ENCODE peak calls at places on chromosomes 1 and 21, in four cellular contexts. S, O, V and G are unnamed samples.

GRCh38 chr1:207628776-207629175 is 16.2 kb upstream of the CR1L start:
- DNase-seq in S (no peak), O (no peak), V (no peak), G (no peak)

GRCh38 chr1:31573261-31573660 is 3.1 kb upstream of the TINAGL1 start:
- DNase-seq in S (no peak), O (no peak), V (no peak), G (no peak)

GRCh38 chr1:17101261-17101660 is 18.0 kb downstream of the PADI2 start:
- DNase-seq in S (no peak), O (no peak), V (no peak), G (no peak)

GRCh38 chr1:45335732-45336365 is 4.1 kb upstream of the TOE1 start:
- DNase-seq in S (no peak), O (peak), V (peak), G (no peak)

GRCh38 chr1:67190942-67191341 is 24.7 kb downstream of the IL23R start:
- DNase-seq in S (no peak), O (no peak), V (no peak), G (no peak)

GRCh38 chr21:17370263-17370662 is 142.6 kb upstream of the CXADR start:
- DNase-seq in S (no peak), O (peak), V (no peak), G (no peak)

GRCh38 chr21:41761211-41762181 is 5.4 kb downstream of the RIPK4 start:
- DNase-seq in S (no peak), O (peak), V (peak), G (no peak)

GRCh38 chr1:246794261-246795093 is 70.3 kb downstream of the SCCPDH start:
- DNase-seq in S (no peak), O (peak), V (no peak), G (no peak)

GRCh38 chr1:48177257-48177656 is 45.3 kb upstream of the SLC5A9 start:
- DNase-seq in S (no peak), O (no peak), V (no peak), G (no peak)

GRCh38 chr1:47395433-47395832 is 20.7 kb upstream of the FOXE3 start:
- DNase-seq in S (no peak), O (no peak), V (no peak), G (no peak)

GRCh38 chr1:230797376-230798186 is 50.4 kb downstream of the CAPN9 start:
- DNase-seq in S (peak), O (peak), V (peak), G (peak)

GRCh38 chr21:42570841-42571387 is 57.3 kb downstream of the SLC37A1 start:
- DNase-seq in S (no peak), O (no peak), V (no peak), G (no peak)

GRCh38 chr1:119453021-119453420 is 38.1 kb downstream of the HSD3B2 start:
- DNase-seq in S (no peak), O (peak), V (no peak), G (no peak)

GRCh38 chr21:46599251-46599572 is 5.7 kb downstream of the S100B start:
- DNase-seq in S (no peak), O (no peak), V (peak), G (no peak)

GRCh38 chr21:46600305-46600704 is 4.6 kb downstream of the S100B start:
- DNase-seq in S (no peak), O (no peak), V (no peak), G (no peak)

GRCh38 chr21:46597896-46598343 is 7.0 kb downstream of the S100B start:
- DNase-seq in S (no peak), O (no peak), V (no peak), G (no peak)

GRCh38 chr21:46597031-46597430 is 7.9 kb downstream of the S100B start:
- DNase-seq in S (no peak), O (no peak), V (no peak), G (no peak)

GRCh38 chr21:46598563-46599250 is 6.2 kb downstream of the S100B start:
- DNase-seq in S (no peak), O (no peak), V (no peak), G (no peak)
- H3K4me2 ChIP-seq in S (no peak), O (no peak), V (peak), G (no peak)

DNA sequence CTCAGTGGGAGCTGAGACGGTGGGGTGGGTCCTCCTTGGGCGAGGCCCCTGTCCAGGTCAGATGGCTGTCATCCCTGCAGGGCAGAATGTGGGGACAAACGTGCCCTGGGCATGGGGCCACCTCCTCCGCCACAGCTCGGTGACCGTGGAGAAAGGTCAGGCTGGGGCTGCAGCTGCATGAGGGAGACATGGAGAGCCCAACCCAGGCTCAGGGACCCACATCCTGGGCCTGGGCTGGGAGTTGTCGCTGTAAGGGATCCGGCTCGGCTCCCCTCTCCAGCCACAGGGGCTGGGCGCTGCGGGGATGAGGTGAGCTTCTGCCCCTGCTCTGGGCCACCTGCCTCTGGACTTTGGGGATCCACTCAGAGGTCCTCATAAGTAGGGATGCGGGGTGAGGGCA is 518 bp upstream of the PLCH2 start:
- DNase-seq in S (no peak), O (no peak), V (no peak), G (no peak)
- H2AFZ ChIP-seq in S (no peak), O (no peak), V (no peak), G (no peak)

GRCh38 chr1:210535796-210536195 is 207.1 kb downstream of the HHAT start:
- DNase-seq in S (no peak), O (no peak), V (no peak), G (no peak)

GRCh38 chr1:210531475-210532222 is 202.9 kb downstream of the HHAT start:
- DNase-seq in S (no peak), O (no peak), V (no peak), G (no peak)

GRCh38 chr1:210532223-210532598 is 203.5 kb downstream of the HHAT start:
- DNase-seq in S (no peak), O (no peak), V (no peak), G (no peak)

GRCh38 chr1:210540288-210540687 is 211.6 kb downstream of the HHAT start:
- DNase-seq in S (no peak), O (no peak), V (no peak), G (no peak)

GRCh38 chr1:210536263-210536961 is 207.7 kb downstream of the HHAT start:
- DNase-seq in S (no peak), O (no peak), V (no peak), G (no peak)
- H3K4me2 ChIP-seq in S (no peak), O (no peak), V (no peak), G (no peak)

DNA sequence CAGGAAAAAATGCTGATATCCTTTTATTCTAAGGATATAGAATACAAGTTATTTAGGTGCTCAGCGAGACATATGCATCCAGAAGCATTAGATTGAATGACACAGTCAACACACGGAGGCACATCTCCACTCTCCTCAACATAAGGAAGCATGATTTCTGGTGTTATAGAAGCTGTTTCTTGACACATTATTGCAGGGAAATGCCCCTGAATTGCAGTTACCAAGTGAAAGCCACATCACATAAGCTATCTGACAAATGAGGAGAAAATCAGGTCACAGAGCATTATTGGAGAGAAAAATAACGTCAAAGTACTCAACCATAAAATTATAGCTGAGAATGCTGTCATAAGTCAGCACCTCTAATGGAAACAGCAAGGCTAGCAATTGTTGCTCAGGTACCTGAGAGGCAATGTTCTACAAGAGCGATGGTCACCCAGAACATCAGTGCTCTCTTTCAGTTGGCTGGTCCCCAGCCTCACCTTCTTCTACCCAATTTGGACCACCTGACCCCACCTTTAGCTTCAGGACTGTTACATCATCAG is 169.9 kb upstream of the PALMD start:
- DNase-seq in S (no peak), O (no peak), V (no peak), G (no peak)
- H2AFZ ChIP-seq in S (no peak), O (no peak), V (no peak), G (no peak)

GRCh38 chr1:215590779-215591491 is 23.8 kb downstream of the KCTD3 start:
- DNase-seq in S (no peak), O (no peak), V (no peak), G (no peak)
- H3K4me2 ChIP-seq in S (no peak), O (no peak), V (no peak), G (no peak)

GRCh38 chr1:33220701-33221384 is 35.4 kb upstream of the ZNF362 start:
- DNase-seq in S (peak), O (peak), V (no peak), G (no peak)
- H2AFZ ChIP-seq in S (no peak), O (peak), V (no peak), G (no peak)

DNA sequence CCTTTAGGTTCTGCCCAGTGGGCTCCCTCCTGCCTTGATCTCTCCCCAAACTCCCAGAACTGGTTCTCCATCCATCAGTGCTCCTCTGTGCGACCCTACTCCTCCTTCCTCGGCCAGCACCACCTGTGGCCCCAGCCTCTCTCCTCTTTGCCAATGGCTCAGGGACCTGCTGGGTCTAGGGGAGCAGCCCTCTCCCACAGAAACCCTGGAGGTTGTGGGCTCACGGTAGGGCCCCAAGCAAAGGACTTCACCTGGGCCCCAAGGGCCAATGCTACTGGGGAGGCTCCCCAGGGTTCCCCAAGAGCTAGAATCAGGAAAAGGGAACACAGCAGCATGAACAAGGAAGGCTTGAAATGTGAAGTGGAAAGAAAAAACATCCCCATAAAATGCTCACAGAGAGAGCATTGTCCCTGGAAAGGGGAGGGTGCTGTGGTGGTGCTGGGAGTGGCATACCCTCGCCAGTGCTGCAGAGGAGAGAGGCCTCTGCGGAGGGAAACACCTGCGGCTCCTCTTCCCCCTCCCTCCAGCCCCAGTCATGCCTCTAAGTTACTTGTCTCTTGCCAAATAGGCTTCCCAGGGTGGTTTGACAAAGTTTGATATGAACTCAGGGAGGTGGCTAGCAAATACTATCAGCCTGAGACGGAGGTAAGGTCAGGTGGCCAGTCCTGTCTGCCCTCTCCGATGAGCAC is 2.5 kb downstream of the TMEM63A start:
- DNase-seq in S (no peak), O (peak), V (peak), G (peak)
- H3K4me2 ChIP-seq in S (peak), O (no peak), V (peak), G (peak)

DNA sequence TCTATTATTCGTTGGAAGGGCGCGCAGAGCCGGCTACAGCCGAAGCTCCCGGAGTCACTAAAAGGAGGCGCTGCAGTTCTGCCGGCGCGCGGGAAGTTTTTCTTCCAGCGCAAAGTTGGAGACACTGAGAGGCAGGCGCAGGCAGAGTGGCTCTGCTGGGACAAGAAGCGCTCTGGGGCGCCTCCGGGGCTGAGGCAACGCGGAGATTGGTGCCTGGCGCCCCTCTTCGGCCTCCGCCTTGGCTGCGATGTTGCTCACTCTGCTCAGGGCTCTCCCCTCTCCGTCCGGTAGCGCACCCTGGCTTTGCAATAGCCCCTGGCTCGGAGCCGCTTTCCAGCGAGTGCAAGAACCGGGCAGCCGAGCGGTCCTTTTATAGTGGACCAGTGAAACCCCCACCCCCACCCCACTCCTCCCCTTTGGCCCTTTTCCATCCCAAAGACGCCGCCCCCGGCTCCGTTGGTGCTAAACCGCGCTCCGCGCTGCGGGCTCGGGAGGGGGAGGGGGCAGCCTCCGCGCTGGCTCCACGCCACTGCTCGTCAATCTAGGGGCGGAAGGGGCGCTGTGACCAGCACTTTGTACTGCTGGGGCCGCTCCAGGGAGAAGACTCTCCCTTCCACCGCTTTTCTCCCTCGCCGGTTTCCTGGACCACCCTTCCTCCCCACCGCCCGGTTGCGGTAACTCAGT is at the start of gene ADAMTS1:
- DNase-seq in S (peak), O (peak), V (peak), G (no peak)
- H2AFZ ChIP-seq in S (peak), O (peak), V (no peak), G (no peak)